ENCODE peak calls at places on chromosome 15, in seven cellular contexts. X is fibroblast of lung, I is activated B cell treated with CpG ODN at 0.5 μM for 24 hours, F is brain microvascular endothelial cell, T is progenitor cell of endocrine pancreas, C is nephron progenitor cell, P is iris pigment epithelial cell. R is an unnamed sample.

GRCh38 chr15:21267231-21267630 is 173.1 kb downstream of the POTEB3 start:
- DNase-seq in X (no peak), I (no peak), F (no peak), T (no peak), C (no peak), P (no peak), R (no peak)

GRCh38 chr15:20349774-20350498 is 191.7 kb downstream of the GOLGA6L6 start:
- DNase-seq in X (no peak), I (no peak), F (no peak), T (no peak), C (no peak), P (no peak), R (no peak)

GRCh38 chr15:52804526-52805081 is 14.5 kb upstream of the ONECUT1 start:
- DNase-seq in X (no peak), I (no peak), F (no peak), T (no peak), C (peak; percentile 35), P (no peak), R (peak; percentile 27)

GRCh38 chr15:69725957-69726356 is 273.3 kb downstream of the RPLP1 start:
- DNase-seq in X (no peak), I (no peak), F (no peak), T (no peak), C (no peak), P (no peak), R (no peak)

GRCh38 chr15:29348308-29348914 is 78.8 kb upstream of the NSMCE3 start:
- DNase-seq in X (peak; percentile 4), I (no peak), F (no peak), T (no peak), C (peak; percentile 11), P (no peak), R (no peak)

GRCh38 chr15:28096720-28097431 is 2.2 kb downstream of the OCA2 start:
- DNase-seq in X (peak; percentile 13), I (peak; percentile 30), F (no peak), T (peak; percentile 28), C (peak; percentile 65), P (no peak), R (no peak)

GRCh38 chr15:24971052-24971451 is 16.3 kb downstream of the SNRPN start:
- DNase-seq in X (no peak), I (no peak), F (no peak), T (no peak), C (no peak), P (no peak), R (no peak)

GRCh38 chr15:81362790-81363189 is 11.2 kb downstream of the TMC3 start:
- DNase-seq in X (no peak), I (no peak), F (no peak), T (no peak), C (no peak), P (no peak), R (no peak)

GRCh38 chr15:90006217-90007088 is 5.3 kb downstream of the ZNF710 start:
- DNase-seq in X (no peak), I (no peak), F (no peak), T (no peak), C (no peak), P (no peak), R (no peak)

GRCh38 chr15:62417444-62417843 is 252.4 kb upstream of the C2CD4B start:
- DNase-seq in X (peak; percentile 62), I (no peak), F (peak; percentile 37), T (no peak), C (no peak), P (peak; percentile 22), R (no peak)

GRCh38 chr15:60392601-60392985 is 5.2 kb downstream of the ANXA2 start:
- DNase-seq in X (peak; percentile 89), I (no peak), F (peak; percentile 87), T (no peak), C (no peak), P (peak; percentile 84), R (no peak)

GRCh38 chr15:40075298-40076044 is 33.2 kb downstream of the BMF start:
- DNase-seq in X (no peak), I (no peak), F (no peak), T (no peak), C (no peak), P (no peak), R (no peak)

GRCh38 chr15:61049003-61049402 is 180.1 kb downstream of the RORA start:
- DNase-seq in X (no peak), I (no peak), F (no peak), T (no peak), C (no peak), P (no peak), R (no peak)

GRCh38 chr15:62579842-62580241 is 414.8 kb upstream of the C2CD4B start:
- DNase-seq in X (no peak), I (no peak), F (no peak), T (no peak), C (no peak), P (no peak), R (no peak)

GRCh38 chr15:89489376-89489775 is 7.0 kb downstream of the RHCG start:
- DNase-seq in X (no peak), I (no peak), F (no peak), T (no peak), C (no peak), P (no peak), R (no peak)

GRCh38 chr15:81155375-81156218 is 21.5 kb downstream of the CFAP161 start:
- DNase-seq in X (peak; percentile 46), I (no peak), F (peak; percentile 39), T (no peak), C (peak; percentile 16), P (peak; percentile 80), R (peak; percentile 3)

GRCh38 chr15:57375827-57376694 is at the start of gene CGNL1:
- DNase-seq in X (peak; percentile 36), I (no peak), F (no peak), T (peak; percentile 52), C (peak; percentile 78), P (peak; percentile 33), R (peak; percentile 40)

GRCh38 chr15:38072007-38072506 is 137.6 kb downstream of the TMCO5A start:
- DNase-seq in X (no peak), I (no peak), F (no peak), T (no peak), C (peak; percentile 8), P (no peak), R (no peak)

GRCh38 chr15:81176291-81176893 is 20.3 kb upstream of the IL16 start:
- DNase-seq in X (no peak), I (no peak), F (no peak), T (no peak), C (no peak), P (no peak), R (no peak)

GRCh38 chr15:100740105-100740504 is 137.7 kb downstream of the ASB7 start:
- DNase-seq in X (no peak), I (no peak), F (no peak), T (no peak), C (no peak), P (peak; percentile 50), R (no peak)

GRCh38 chr15:74783072-74783807 is 1.4 kb downstream of the CSK start:
- DNase-seq in X (peak; percentile 33), I (peak; percentile 61), F (no peak), T (no peak), C (no peak), P (peak; percentile 38), R (no peak)

GRCh38 chr15:40002295-40002694 is 36.7 kb downstream of the SRP14 start:
- DNase-seq in X (peak; percentile 57), I (no peak), F (peak; percentile 34), T (peak; percentile 11), C (no peak), P (peak; percentile 80), R (no peak)

GRCh38 chr15:82530606-82531379 is 9.5 kb downstream of the RPS17 start:
- DNase-seq in X (peak; percentile 60), I (peak; percentile 65), F (peak; percentile 63), T (peak; percentile 60), C (peak; percentile 83), P (peak; percentile 59), R (peak; percentile 78)

GRCh38 chr15:51908312-51908711 is 63.3 kb downstream of the LEO1 start:
- DNase-seq in X (peak; percentile 43), I (no peak), F (no peak), T (no peak), C (no peak), P (peak; percentile 55), R (no peak)

GRCh38 chr15:29840928-29841327 is 18.7 kb upstream of the TJP1 start:
- DNase-seq in X (peak; percentile 25), I (no peak), F (no peak), T (no peak), C (no peak), P (no peak), R (no peak)

GRCh38 chr15:92634641-92635272 is 20.8 kb downstream of the FAM174B start:
- DNase-seq in X (no peak), I (no peak), F (no peak), T (no peak), C (no peak), P (no peak), R (no peak)